ENCODE peak calls at places on chromosomes 5 and 9, in nine cellular contexts. T is IMR-90, L is HCT116, M is hepatocyte, Z is PC-9, F is neural progenitor cell, X is GM23338, K is OCI-LY7, V is fibroblast of lung. D is an unnamed sample.

GRCh38 chr5:174617910-174618309 is 106.5 kb upstream of the MSX2 start:
- DNase-seq in M (peak; percentile 61), F (no peak), V (no peak), X (no peak), L (no peak), Z (no peak), T (no peak), K (no peak), D (no peak)

GRCh38 chr5:138536665-138537315 is 6.2 kb downstream of the ETF1 start:
- DNase-seq in X (peak; percentile 70), Z (no peak), V (peak; percentile 6), T (no peak), F (no peak), M (peak; percentile 24), K (no peak), L (no peak), D (no peak)

GRCh38 chr5:80193421-80193820 is 62.4 kb downstream of the SERINC5 start:
- DNase-seq in Z (no peak), L (no peak), F (peak; percentile 77), T (no peak), V (no peak), X (no peak), K (no peak), M (no peak), D (no peak)

GRCh38 chr5:131595088-131596033 is 39.7 kb downstream of the RAPGEF6 start:
- DNase-seq in K (no peak), T (no peak), M (no peak), X (no peak), V (no peak), L (no peak), F (no peak), Z (no peak), D (no peak)

GRCh38 chr9:121576281-121577075 is 75.0 kb upstream of the DAB2IP start:
- DNase-seq in M (no peak), F (no peak), L (no peak), T (no peak), V (no peak), X (no peak), Z (no peak), K (no peak), D (no peak)

GRCh38 chr5:30736642-30737041 is 456.8 kb upstream of the CDH6 start:
- DNase-seq in X (no peak), M (no peak), V (peak; percentile 6), F (no peak), L (no peak), Z (no peak), T (peak; percentile 47), K (no peak), D (no peak)

GRCh38 chr5:67516959-67517358 is 320.4 kb upstream of the CD180 start:
- DNase-seq in F (no peak), L (no peak), V (peak; percentile 87), Z (no peak), M (no peak), K (no peak), X (no peak), T (no peak), D (no peak)

GRCh38 chr9:72728031-72728770 is 206.8 kb downstream of the TMC1 start:
- DNase-seq in Z (no peak), M (no peak), T (no peak), X (peak; percentile 25), L (no peak), F (no peak), V (no peak), K (no peak), D (no peak)

GRCh38 chr9:32954642-32955041 is 46.8 kb downstream of the APTX start:
- DNase-seq in X (no peak), K (no peak), F (no peak), L (no peak), V (peak; percentile 84), Z (no peak), T (peak; percentile 63), M (no peak), D (no peak)

GRCh38 chr5:68339921-68340321 is 124.4 kb downstream of the PIK3R1 start:
- DNase-seq in F (no peak), V (peak; percentile 79), L (no peak), K (no peak), M (no peak), X (no peak), Z (no peak), T (no peak), D (no peak)

GRCh38 chr5:40801771-40802562 is 3.8 kb upstream of the PRKAA1 start:
- DNase-seq in X (no peak), M (no peak), F (no peak), Z (no peak), L (no peak), K (no peak), T (no peak), V (no peak), D (peak; percentile 18)

DNA sequence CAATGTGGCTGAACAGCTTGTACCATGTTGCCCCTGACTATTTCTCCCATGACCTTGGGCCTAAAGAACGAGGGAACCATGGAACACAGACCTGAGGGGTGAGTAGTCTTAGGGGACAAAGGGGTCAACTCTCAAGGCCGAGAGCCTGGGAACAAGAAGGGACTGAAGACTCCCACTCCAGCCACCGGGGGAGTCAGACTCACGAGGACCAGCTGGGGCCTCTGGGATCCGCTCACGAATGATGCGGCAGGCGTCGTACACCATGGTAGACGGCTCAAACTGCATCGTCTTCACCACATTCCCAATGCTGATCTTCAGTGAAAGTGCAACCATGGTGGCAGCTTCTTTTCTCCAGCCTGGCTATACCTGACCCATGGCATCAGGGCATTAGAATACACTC is 6.6 kb downstream of the TLN1 start:
- DNase-seq in K (no peak), T (no peak), F (no peak), X (peak; percentile 55), Z (no peak), V (no peak), L (no peak), M (no peak), D (peak; percentile 51)
- H4K20me1 ChIP-seq in K (peaks cover 15% of the 10 kb centered on the region), T (peaks cover 39% of the 10 kb centered on the region), F (peaks cover 6% of the 10 kb centered on the region), X (peaks cover 4% of the 10 kb centered on the region), Z (peaks cover 6% of the 10 kb centered on the region), V (no peaks in the 10 kb centered on the region), L (no peaks in the 10 kb centered on the region), M (peaks cover 22% of the 10 kb centered on the region), D (peaks cover 42% of the 10 kb centered on the region)

GRCh38 chr9:124384849-124385248 is 30.4 kb downstream of the PSMB7 start:
- DNase-seq in M (no peak), V (no peak), X (no peak), T (no peak), Z (no peak), L (no peak), K (no peak), F (no peak), D (no peak)

GRCh38 chr9:124385623-124386022 is 29.6 kb downstream of the PSMB7 start:
- DNase-seq in Z (no peak), F (no peak), K (no peak), L (no peak), M (no peak), V (no peak), T (no peak), X (no peak), D (no peak)

GRCh38 chr9:124388275-124389048 is 26.8 kb downstream of the PSMB7 start:
- DNase-seq in F (no peak), M (no peak), K (peak; percentile 5), T (no peak), V (no peak), X (no peak), Z (no peak), L (no peak), D (no peak)

GRCh38 chr9:124384210-124384609 is 31.0 kb downstream of the PSMB7 start:
- DNase-seq in X (no peak), L (no peak), K (no peak), V (no peak), Z (no peak), F (no peak), M (no peak), T (no peak), D (no peak)

DNA sequence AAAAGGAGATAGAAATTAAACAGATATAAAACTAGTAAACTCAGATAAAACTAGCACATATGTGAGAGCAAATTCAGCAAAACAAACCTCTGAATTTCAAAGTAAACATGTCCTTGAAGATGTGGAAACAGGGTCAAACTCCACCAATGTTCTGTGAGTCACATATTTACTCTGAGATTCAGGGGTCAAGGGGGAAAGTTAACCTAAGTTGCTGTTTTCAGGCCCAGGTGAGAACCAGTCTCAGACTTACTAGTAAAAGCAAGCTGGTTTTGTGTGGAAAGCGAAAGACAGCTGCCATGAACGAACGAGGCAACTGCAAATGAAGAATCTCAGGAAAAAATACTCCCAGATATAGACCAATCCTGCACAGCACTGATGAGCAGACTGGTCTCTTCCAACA is 29.0 kb downstream of the PSMB7 start:
- DNase-seq in L (no peak), V (no peak), M (peak; percentile 57), T (peak; percentile 11), F (no peak), X (no peak), Z (no peak), K (no peak), D (no peak)
- H3K4me3 ChIP-seq in L (no peak overlapping the region), V (no peak overlapping the region), M (no peak overlapping the region), T (no peak overlapping the region), F (no peak overlapping the region), X (no peak overlapping the region), Z (no peak overlapping the region), K (no peak overlapping the region), D (no peak overlapping the region)

GRCh38 chr9:120486347-120486746 is 93.6 kb downstream of the CDK5RAP2 start:
- DNase-seq in Z (no peak), X (no peak), M (no peak), F (no peak), T (no peak), K (no peak), L (no peak), V (no peak), D (no peak)

GRCh38 chr9:120486835-120487234 is 93.1 kb downstream of the CDK5RAP2 start:
- DNase-seq in M (no peak), K (no peak), F (no peak), X (no peak), T (no peak), Z (no peak), V (no peak), L (no peak), D (no peak)

DNA sequence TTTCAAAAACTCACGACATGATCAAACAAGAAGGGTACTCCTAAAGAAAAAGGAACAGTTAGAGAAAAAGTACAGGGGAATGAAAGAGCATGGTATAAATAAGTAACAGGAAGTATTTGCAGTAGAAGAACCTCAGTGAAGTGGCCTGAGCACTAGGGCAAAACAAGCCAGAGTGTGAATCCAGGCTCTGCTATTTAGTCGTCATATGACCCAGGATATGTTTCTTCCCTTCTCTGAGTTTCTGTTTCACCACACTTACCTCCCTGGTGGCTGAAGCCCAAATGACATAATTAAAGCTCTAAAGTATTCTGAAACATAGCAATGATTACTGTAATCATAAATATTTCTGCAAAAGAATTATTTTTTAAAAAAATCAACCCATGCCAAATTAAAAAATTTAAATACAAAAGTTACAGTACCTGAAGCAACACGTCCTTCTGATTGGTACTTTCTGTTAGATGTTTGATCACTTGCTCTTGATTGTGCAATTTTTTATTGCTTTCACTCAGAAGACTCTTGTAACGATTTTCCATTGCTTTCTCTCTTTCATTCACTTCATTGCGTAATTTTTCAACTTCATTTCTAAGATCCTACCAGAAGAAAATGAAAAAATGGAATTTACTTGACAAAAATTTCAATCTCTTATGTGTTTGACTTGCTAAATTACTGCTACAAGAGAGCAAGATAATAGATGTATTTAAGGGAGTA is 88.9 kb downstream of the CDK5RAP2 start:
- DNase-seq in V (no peak), Z (no peak), K (no peak), L (no peak), F (no peak), T (no peak), X (peak; percentile 22), M (no peak), D (no peak)
- TF ChIP-seq CTCF in V (no peak), Z (no peak), K (no peak), L (no peak), F (no peak), T (no peak), X (no peak), M (no peak), D (no peak)

GRCh38 chr5:172446336-172447051 is 7.8 kb downstream of the SH3PXD2B start:
- DNase-seq in F (no peak), M (no peak), V (peak; percentile 70), K (no peak), Z (no peak), X (no peak), T (no peak), L (no peak), D (peak; percentile 74)
- H4K20me1 ChIP-seq in F (peaks cover 100% of the 10 kb centered on the region), M (peaks cover 93% of the 10 kb centered on the region), V (no peaks in the 10 kb centered on the region), K (no peaks in the 10 kb centered on the region), Z (peaks cover 4% of the 10 kb centered on the region), X (peaks cover 84% of the 10 kb centered on the region), T (peaks cover 99% of the 10 kb centered on the region), L (peaks cover 8% of the 10 kb centered on the region), D (peaks cover 93% of the 10 kb centered on the region)

D was measured in osteoblast.